ENCODE peak calls at places on chromosomes 6 and 20, in six cellular contexts. One of them, this sample, is unnamed.

GRCh38 chr20:14915356-14915755 is 577.9 kb upstream of the FLRT3 start:
- DNase-seq in OCI-LY7: no peak
- DNase-seq in GM10248: no peak
- DNase-seq in dorsolateral prefrontal cortex: no peak
- DNase-seq in B cell: no peak
- DNase-seq in psoas muscle: no peak
- DNase-seq in this sample: no peak

GRCh38 chr6:7236312-7237209 is 76.4 kb downstream of the SSR1 start:
- DNase-seq in OCI-LY7: peak
- DNase-seq in GM10248: peak
- DNase-seq in dorsolateral prefrontal cortex: no peak
- DNase-seq in B cell: no peak
- DNase-seq in psoas muscle: no peak
- DNase-seq in this sample: peak

GRCh38 chr6:44851176-44851575 is 463.7 kb downstream of the CDC5L start:
- DNase-seq in OCI-LY7: no peak
- DNase-seq in GM10248: no peak
- DNase-seq in dorsolateral prefrontal cortex: no peak
- DNase-seq in B cell: no peak
- DNase-seq in psoas muscle: no peak
- DNase-seq in this sample: no peak

GRCh38 chr20:20017852-20018245 is 687 bp downstream of the NAA20 start:
- DNase-seq in OCI-LY7: peak
- DNase-seq in GM10248: peak
- DNase-seq in dorsolateral prefrontal cortex: no peak
- DNase-seq in B cell: no peak
- DNase-seq in psoas muscle: no peak
- DNase-seq in this sample: no peak

GRCh38 chr20:16069416-16070010 is 503.7 kb downstream of the KIF16B start:
- DNase-seq in OCI-LY7: peak
- DNase-seq in GM10248: peak
- DNase-seq in dorsolateral prefrontal cortex: no peak
- DNase-seq in B cell: peak
- DNase-seq in psoas muscle: no peak
- DNase-seq in this sample: peak

GRCh38 chr6:37426945-37427510 is 6.0 kb upstream of the CMTR1 start:
- DNase-seq in OCI-LY7: no peak
- DNase-seq in GM10248: no peak
- DNase-seq in dorsolateral prefrontal cortex: no peak
- DNase-seq in B cell: no peak
- DNase-seq in psoas muscle: no peak
- DNase-seq in this sample: no peak

GRCh38 chr6:167907837-167908681 is 81.3 kb downstream of the AFDN start:
- DNase-seq in OCI-LY7: peak
- DNase-seq in GM10248: no peak
- DNase-seq in dorsolateral prefrontal cortex: no peak
- DNase-seq in B cell: no peak
- DNase-seq in psoas muscle: no peak
- DNase-seq in this sample: no peak

GRCh38 chr6:41780623-41781301 is at the start of gene PRICKLE4:
- DNase-seq in OCI-LY7: no peak
- DNase-seq in GM10248: no peak
- DNase-seq in dorsolateral prefrontal cortex: no peak
- DNase-seq in B cell: peak
- DNase-seq in psoas muscle: peak
- DNase-seq in this sample: no peak

GRCh38 chr6:80316655-80317332 is 210.3 kb downstream of the BCKDHB start:
- DNase-seq in OCI-LY7: no peak
- DNase-seq in GM10248: no peak
- DNase-seq in dorsolateral prefrontal cortex: no peak
- DNase-seq in B cell: no peak
- DNase-seq in psoas muscle: no peak
- DNase-seq in this sample: no peak

GRCh38 chr6:139977887-139978332 is 603.5 kb upstream of the CITED2 start:
- DNase-seq in OCI-LY7: no peak
- DNase-seq in GM10248: no peak
- DNase-seq in dorsolateral prefrontal cortex: no peak
- DNase-seq in B cell: no peak
- DNase-seq in psoas muscle: no peak
- DNase-seq in this sample: no peak

GRCh38 chr20:63530788-63531160 is 6.4 kb downstream of the PTK6 start:
- DNase-seq in OCI-LY7: no peak
- DNase-seq in GM10248: no peak
- DNase-seq in dorsolateral prefrontal cortex: no peak
- DNase-seq in B cell: peak
- DNase-seq in psoas muscle: no peak
- DNase-seq in this sample: no peak

GRCh38 chr6:13465734-13466133 is 21.7 kb downstream of the GFOD1 start:
- DNase-seq in OCI-LY7: no peak
- DNase-seq in GM10248: no peak
- DNase-seq in dorsolateral prefrontal cortex: no peak
- DNase-seq in B cell: no peak
- DNase-seq in psoas muscle: no peak
- DNase-seq in this sample: no peak

GRCh38 chr6:69555239-69555638 is 241.6 kb downstream of the LMBRD1 start:
- DNase-seq in OCI-LY7: no peak
- DNase-seq in GM10248: no peak
- DNase-seq in dorsolateral prefrontal cortex: no peak
- DNase-seq in B cell: no peak
- DNase-seq in psoas muscle: no peak
- DNase-seq in this sample: no peak

GRCh38 chr6:42960243-42961019 is at the start of gene GNMT:
- DNase-seq in OCI-LY7: no peak
- DNase-seq in GM10248: peak
- DNase-seq in dorsolateral prefrontal cortex: no peak
- DNase-seq in B cell: peak
- DNase-seq in psoas muscle: peak
- DNase-seq in this sample: peak

GRCh38 chr20:54980321-54980960 is 505.0 kb downstream of the DOK5 start:
- DNase-seq in OCI-LY7: peak
- DNase-seq in GM10248: no peak
- DNase-seq in dorsolateral prefrontal cortex: no peak
- DNase-seq in B cell: no peak
- DNase-seq in psoas muscle: no peak
- DNase-seq in this sample: no peak

GRCh38 chr20:20786428-20786827 is 74.0 kb upstream of the RALGAPA2 start:
- DNase-seq in OCI-LY7: no peak
- DNase-seq in GM10248: no peak
- DNase-seq in dorsolateral prefrontal cortex: no peak
- DNase-seq in B cell: no peak
- DNase-seq in psoas muscle: no peak
- DNase-seq in this sample: no peak

GRCh38 chr20:31718952-31719643 is 3.6 kb downstream of the BCL2L1 start:
- DNase-seq in OCI-LY7: no peak
- DNase-seq in GM10248: no peak
- DNase-seq in dorsolateral prefrontal cortex: no peak
- DNase-seq in B cell: no peak
- DNase-seq in psoas muscle: no peak
- DNase-seq in this sample: no peak

GRCh38 chr20:44973053-44973452 is 6.7 kb downstream of the STK4 start:
- DNase-seq in OCI-LY7: no peak
- DNase-seq in GM10248: no peak
- DNase-seq in dorsolateral prefrontal cortex: no peak
- DNase-seq in B cell: no peak
- DNase-seq in psoas muscle: no peak
- DNase-seq in this sample: no peak

GRCh38 chr20:8143474-8143873 is 11.4 kb downstream of the PLCB1 start:
- DNase-seq in OCI-LY7: no peak
- DNase-seq in GM10248: no peak
- DNase-seq in dorsolateral prefrontal cortex: no peak
- DNase-seq in B cell: no peak
- DNase-seq in psoas muscle: no peak
- DNase-seq in this sample: no peak

GRCh38 chr6:132017921-132018320 is 66.7 kb upstream of the CCN2 start:
- DNase-seq in OCI-LY7: no peak
- DNase-seq in GM10248: no peak
- DNase-seq in dorsolateral prefrontal cortex: no peak
- DNase-seq in B cell: no peak
- DNase-seq in psoas muscle: no peak
- DNase-seq in this sample: no peak

GRCh38 chr20:63223826-63224207 is 7.9 kb upstream of the YTHDF1 start:
- DNase-seq in OCI-LY7: no peak
- DNase-seq in GM10248: no peak
- DNase-seq in dorsolateral prefrontal cortex: no peak
- DNase-seq in B cell: no peak
- DNase-seq in psoas muscle: no peak
- DNase-seq in this sample: no peak

DNA sequence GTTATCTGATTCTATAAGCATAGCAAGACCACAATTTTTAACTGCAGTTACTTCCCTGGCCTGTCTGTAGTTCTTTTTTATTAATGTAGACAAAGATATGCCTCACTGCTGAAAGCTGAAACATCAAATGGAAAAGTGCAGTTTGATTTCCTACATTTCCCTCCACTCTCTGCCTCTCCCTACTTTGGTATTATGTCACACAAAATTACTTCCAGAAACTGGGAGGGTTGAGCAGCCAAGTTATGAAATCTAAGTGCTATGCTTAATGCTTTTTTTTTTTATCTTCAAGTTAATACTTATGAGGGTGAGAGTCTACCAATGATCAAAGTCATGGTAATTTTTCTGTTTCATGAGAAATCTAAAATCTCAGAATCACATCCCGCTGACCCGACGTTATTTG is 37.2 kb downstream of the PLAGL1 start:
- DNase-seq in OCI-LY7: no peak
- DNase-seq in GM10248: no peak
- DNase-seq in dorsolateral prefrontal cortex: no peak
- DNase-seq in B cell: no peak
- DNase-seq in psoas muscle: no peak
- DNase-seq in this sample: no peak
- TF ChIP-seq CTCF in OCI-LY7: no peak
- TF ChIP-seq CTCF in GM10248: no peak
- TF ChIP-seq CTCF in dorsolateral prefrontal cortex: no peak
- TF ChIP-seq CTCF in B cell: no peak
- TF ChIP-seq CTCF in psoas muscle: no peak
- TF ChIP-seq CTCF in this sample: no peak

DNA sequence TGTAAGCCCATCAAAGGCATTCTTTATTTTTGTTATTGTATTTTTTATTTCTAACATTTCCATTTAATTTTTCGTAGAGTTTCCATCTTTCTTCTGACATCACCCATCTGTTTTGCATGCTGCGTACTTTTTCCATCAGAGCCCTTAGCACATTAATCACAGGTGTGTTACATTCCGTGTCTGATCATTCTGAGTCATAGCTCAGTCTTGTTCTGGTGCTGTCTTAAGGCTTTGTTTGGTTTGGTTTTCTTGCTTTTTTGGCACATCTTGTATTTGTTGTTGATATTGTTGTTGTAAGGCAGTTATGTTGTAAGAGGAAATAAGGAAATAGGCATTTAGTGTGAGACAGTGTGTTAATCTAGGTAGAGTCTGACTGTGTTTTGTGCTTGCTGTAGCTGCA is 214.6 kb upstream of the CDH4 start:
- DNase-seq in OCI-LY7: no peak
- DNase-seq in GM10248: no peak
- DNase-seq in dorsolateral prefrontal cortex: no peak
- DNase-seq in B cell: no peak
- DNase-seq in psoas muscle: no peak
- DNase-seq in this sample: no peak
- TF ChIP-seq CTCF in OCI-LY7: no peak
- TF ChIP-seq CTCF in GM10248: no peak
- TF ChIP-seq CTCF in dorsolateral prefrontal cortex: no peak
- TF ChIP-seq CTCF in B cell: no peak
- TF ChIP-seq CTCF in psoas muscle: no peak
- TF ChIP-seq CTCF in this sample: no peak

GRCh38 chr20:48647873-48648272 is 179.9 kb downstream of the PREX1 start:
- DNase-seq in OCI-LY7: no peak
- DNase-seq in GM10248: no peak
- DNase-seq in dorsolateral prefrontal cortex: no peak
- DNase-seq in B cell: no peak
- DNase-seq in psoas muscle: no peak
- DNase-seq in this sample: no peak

GRCh38 chr20:48649104-48649626 is 178.6 kb downstream of the PREX1 start:
- DNase-seq in OCI-LY7: no peak
- DNase-seq in GM10248: no peak
- DNase-seq in dorsolateral prefrontal cortex: no peak
- DNase-seq in B cell: no peak
- DNase-seq in psoas muscle: no peak
- DNase-seq in this sample: no peak

GRCh38 chr20:48651271-48651670 is 176.5 kb downstream of the PREX1 start:
- DNase-seq in OCI-LY7: no peak
- DNase-seq in GM10248: no peak
- DNase-seq in dorsolateral prefrontal cortex: no peak
- DNase-seq in B cell: no peak
- DNase-seq in psoas muscle: no peak
- DNase-seq in this sample: no peak

GRCh38 chr20:48649868-48650267 is 177.9 kb downstream of the PREX1 start:
- DNase-seq in OCI-LY7: no peak
- DNase-seq in GM10248: no peak
- DNase-seq in dorsolateral prefrontal cortex: no peak
- DNase-seq in B cell: no peak
- DNase-seq in psoas muscle: no peak
- DNase-seq in this sample: no peak

GRCh38 chr20:48648482-48649051 is 179.2 kb downstream of the PREX1 start:
- DNase-seq in OCI-LY7: no peak
- DNase-seq in GM10248: no peak
- DNase-seq in dorsolateral prefrontal cortex: no peak
- DNase-seq in B cell: no peak
- DNase-seq in psoas muscle: no peak
- DNase-seq in this sample: no peak
- TF ChIP-seq CTCF in OCI-LY7: no peak
- TF ChIP-seq CTCF in GM10248: no peak
- TF ChIP-seq CTCF in dorsolateral prefrontal cortex: no peak
- TF ChIP-seq CTCF in B cell: no peak
- TF ChIP-seq CTCF in psoas muscle: no peak
- TF ChIP-seq CTCF in this sample: no peak

GRCh38 chr6:112485813-112486212 is 138.7 kb downstream of the RFPL4B start:
- DNase-seq in OCI-LY7: no peak
- DNase-seq in GM10248: no peak
- DNase-seq in dorsolateral prefrontal cortex: no peak
- DNase-seq in B cell: no peak
- DNase-seq in psoas muscle: no peak
- DNase-seq in this sample: no peak
- TF ChIP-seq CTCF in OCI-LY7: no peak
- TF ChIP-seq CTCF in GM10248: no peak
- TF ChIP-seq CTCF in dorsolateral prefrontal cortex: no peak
- TF ChIP-seq CTCF in B cell: no peak
- TF ChIP-seq CTCF in psoas muscle: no peak
- TF ChIP-seq CTCF in this sample: no peak